ENCODE peak calls at places on chromosome 15, in seven cellular contexts. V is NT2/D1, K is GM12878, E is esophagus squamous epithelium, O is fibroblast of lung, X is GM23248, N is neuronal stem cell. W is an unnamed sample.
A peak's percentile ranks its signal among the peaks of the same experiment; 100 is the strongest.

GRCh38 chr15:39181901-39182300 is 399.0 kb upstream of the THBS1 start:
- DNase-seq in V (no peak), K (no peak), E (no peak), O (peak; percentile 48), X (peak; percentile 52), N (no peak), W (no peak)

GRCh38 chr15:42178056-42178455 is 21.6 kb upstream of the PLA2G4F start:
- DNase-seq in V (no peak), K (no peak), E (no peak), O (no peak), X (no peak), N (no peak), W (no peak)

GRCh38 chr15:29539736-29540135 is 270.1 kb upstream of the NSMCE3 start:
- DNase-seq in V (no peak), K (no peak), E (no peak), O (no peak), X (no peak), N (no peak), W (no peak)

GRCh38 chr15:72423256-72423655 is 25.2 kb downstream of the TMEM202 start:
- DNase-seq in V (no peak), K (no peak), E (no peak), O (no peak), X (no peak), N (no peak), W (no peak)

GRCh38 chr15:25866874-25867273 is 3.7 kb upstream of the ATP10A start:
- DNase-seq in V (no peak), K (no peak), E (no peak), O (no peak), X (no peak), N (no peak), W (no peak)

GRCh38 chr15:68729789-68730201 is 90.9 kb downstream of the ANP32A start:
- DNase-seq in V (no peak), K (no peak), E (no peak), O (peak; percentile 11), X (peak; percentile 49), N (no peak), W (peak; percentile 77)

GRCh38 chr15:38522922-38523321 is 41.7 kb downstream of the RASGRP1 start:
- DNase-seq in V (no peak), K (no peak), E (no peak), O (no peak), X (no peak), N (no peak), W (no peak)

GRCh38 chr15:78365931-78366330 is 25.8 kb downstream of the CRABP1 start:
- DNase-seq in V (no peak), K (no peak), E (no peak), O (no peak), X (peak; percentile 42), N (no peak), W (peak; percentile 52)

GRCh38 chr15:98609144-98609852 is 39.0 kb upstream of the IGF1R start:
- DNase-seq in V (peak; percentile 74), K (no peak), E (no peak), O (peak; percentile 32), X (peak; percentile 57), N (no peak), W (peak; percentile 84)

GRCh38 chr15:58889363-58889762 is 44.1 kb downstream of the SLTM start:
- DNase-seq in V (no peak), K (no peak), E (no peak), O (no peak), X (peak; percentile 35), N (no peak), W (no peak)

GRCh38 chr15:58882243-58882642 is 51.2 kb downstream of the SLTM start:
- DNase-seq in V (no peak), K (no peak), E (no peak), O (no peak), X (no peak), N (no peak), W (no peak)

GRCh38 chr15:58886921-58887320 is 46.6 kb downstream of the SLTM start:
- DNase-seq in V (no peak), K (no peak), E (no peak), O (no peak), X (no peak), N (no peak), W (no peak)
- H3K36me3 ChIP-seq in V (peaks cover 94% of the 10 kb centered on the region), K (peaks cover 13% of the 10 kb centered on the region), E (peaks cover 50% of the 10 kb centered on the region), O (peaks cover 21% of the 10 kb centered on the region), X (peaks cover 91% of the 10 kb centered on the region), N (peaks cover 31% of the 10 kb centered on the region), W (peaks cover 94% of the 10 kb centered on the region)

GRCh38 chr15:22253676-22254408 is 173.5 kb downstream of the OR4M2 start:
- DNase-seq in V (no peak), K (peak; percentile 9), E (no peak), O (no peak), X (no peak), N (no peak), W (no peak)
- H3K9me3 ChIP-seq in V (no peaks in the 10 kb centered on the region), K (no peaks in the 10 kb centered on the region), E (peaks cover 16% of the 10 kb centered on the region), O (peaks cover 7% of the 10 kb centered on the region), X (no peaks in the 10 kb centered on the region), N (no peaks in the 10 kb centered on the region), W (no peaks in the 10 kb centered on the region)

DNA sequence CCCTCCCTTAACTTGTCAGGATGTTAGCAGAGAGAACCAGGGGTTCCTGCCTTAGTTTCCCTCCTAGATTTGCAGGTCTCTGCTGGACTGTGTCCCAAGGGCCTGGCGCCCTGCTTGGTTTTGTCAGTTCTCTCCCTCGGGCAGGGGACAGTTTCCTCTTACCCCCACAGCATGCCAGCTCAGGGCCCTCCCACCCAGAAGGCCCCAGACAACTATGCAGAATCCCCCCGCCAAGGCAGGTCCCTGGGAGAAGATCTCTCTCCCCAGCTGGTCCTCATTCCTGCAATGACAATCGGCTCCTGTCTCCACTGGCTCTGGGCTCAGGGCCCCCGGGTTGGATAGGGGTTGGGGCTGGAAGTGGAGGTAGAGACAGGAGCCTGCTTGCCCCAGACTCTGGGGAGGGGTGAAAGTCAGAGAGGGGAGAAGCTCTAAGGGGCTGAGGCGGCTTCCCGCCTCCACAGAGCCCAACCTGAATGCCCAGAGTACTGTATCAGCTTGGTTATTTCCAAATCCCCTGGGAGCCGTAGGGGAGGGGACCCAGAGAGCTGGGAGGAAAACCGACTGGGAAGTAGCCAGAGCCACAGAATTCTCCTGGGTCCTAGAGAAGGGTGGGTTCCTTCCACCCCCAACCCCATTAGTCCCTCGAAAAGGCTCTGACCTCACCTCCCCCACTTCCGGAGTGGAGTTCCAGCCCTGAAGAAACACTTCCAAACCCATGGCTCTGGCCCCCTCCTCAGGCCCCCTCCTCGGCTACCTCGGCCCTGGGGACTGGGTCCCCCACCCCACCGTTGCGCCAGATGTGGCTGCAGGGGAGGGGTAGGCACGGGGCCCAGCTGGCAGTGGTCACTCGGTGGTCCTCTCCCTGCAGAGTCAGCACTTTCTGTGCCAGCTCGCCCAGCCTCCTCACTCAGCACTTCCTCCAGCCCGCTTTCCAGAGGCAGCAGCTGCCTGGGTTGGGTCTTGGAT is 3.8 kb upstream of the LOXL1 start:
- DNase-seq in V (peak; percentile 68), K (no peak), E (no peak), O (peak; percentile 90), X (peak; percentile 84), N (no peak), W (peak; percentile 92)
- H3K4me3 ChIP-seq in V (no peak overlapping the region), K (no peak overlapping the region), E (no peak overlapping the region), O (peak overlapping the region; percentile 29), X (peak overlapping the region; percentile 54), N (no peak overlapping the region), W (peak overlapping the region; percentile 20)

DNA sequence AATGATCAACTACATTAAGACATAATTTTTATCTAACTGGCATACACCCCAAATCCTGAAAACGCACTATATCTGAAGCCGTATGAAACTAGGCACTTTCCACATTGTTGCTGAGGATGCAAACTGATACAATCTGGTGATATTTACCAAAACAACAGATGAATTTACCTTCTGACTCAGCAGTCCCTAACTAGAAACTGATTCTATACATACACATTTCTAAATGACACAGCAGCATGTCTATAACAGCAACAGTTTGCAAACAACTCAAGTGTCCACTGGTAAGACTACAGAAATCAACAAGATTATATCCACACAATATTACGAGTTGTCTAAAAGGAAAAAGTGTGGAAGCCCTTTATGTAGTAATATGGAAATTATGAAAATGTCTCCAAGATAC is 22.9 kb downstream of the SECISBP2L start:
- DNase-seq in V (no peak), K (no peak), E (no peak), O (no peak), X (no peak), N (no peak), W (no peak)
- H3K36me3 ChIP-seq in V (peaks cover 37% of the 10 kb centered on the region), K (no peaks in the 10 kb centered on the region), E (peaks cover 4% of the 10 kb centered on the region), O (no peaks in the 10 kb centered on the region), X (peaks cover 41% of the 10 kb centered on the region), N (peaks cover 4% of the 10 kb centered on the region), W (peaks cover 7% of the 10 kb centered on the region)

DNA sequence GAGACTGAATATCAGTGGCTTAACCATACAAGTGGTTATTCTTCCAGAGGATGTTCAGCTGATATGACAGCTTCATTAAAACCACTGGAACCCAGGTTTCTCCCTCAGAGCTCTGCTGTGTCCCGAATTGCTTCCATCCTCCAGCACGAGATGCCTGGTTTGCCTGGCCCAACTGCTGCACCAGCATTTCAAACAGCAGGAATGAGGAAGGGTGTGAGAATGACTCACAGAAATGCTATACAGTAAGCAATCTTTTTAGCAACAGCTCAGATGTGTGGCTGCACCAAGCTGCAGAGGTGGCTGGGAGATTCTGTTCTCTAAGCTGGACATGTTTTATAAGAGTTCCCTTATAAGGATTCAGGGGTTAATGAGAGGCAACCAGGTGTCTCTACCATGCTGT is 271.0 kb downstream of the GABRG3 start:
- DNase-seq in V (no peak), K (no peak), E (no peak), O (peak; percentile 17), X (peak; percentile 56), N (no peak), W (no peak)
- H3K9me3 ChIP-seq in V (no peaks in the 10 kb centered on the region), K (no peaks in the 10 kb centered on the region), E (no peaks in the 10 kb centered on the region), O (no peaks in the 10 kb centered on the region), X (no peaks in the 10 kb centered on the region), N (no peaks in the 10 kb centered on the region), W (no peaks in the 10 kb centered on the region)

DNA sequence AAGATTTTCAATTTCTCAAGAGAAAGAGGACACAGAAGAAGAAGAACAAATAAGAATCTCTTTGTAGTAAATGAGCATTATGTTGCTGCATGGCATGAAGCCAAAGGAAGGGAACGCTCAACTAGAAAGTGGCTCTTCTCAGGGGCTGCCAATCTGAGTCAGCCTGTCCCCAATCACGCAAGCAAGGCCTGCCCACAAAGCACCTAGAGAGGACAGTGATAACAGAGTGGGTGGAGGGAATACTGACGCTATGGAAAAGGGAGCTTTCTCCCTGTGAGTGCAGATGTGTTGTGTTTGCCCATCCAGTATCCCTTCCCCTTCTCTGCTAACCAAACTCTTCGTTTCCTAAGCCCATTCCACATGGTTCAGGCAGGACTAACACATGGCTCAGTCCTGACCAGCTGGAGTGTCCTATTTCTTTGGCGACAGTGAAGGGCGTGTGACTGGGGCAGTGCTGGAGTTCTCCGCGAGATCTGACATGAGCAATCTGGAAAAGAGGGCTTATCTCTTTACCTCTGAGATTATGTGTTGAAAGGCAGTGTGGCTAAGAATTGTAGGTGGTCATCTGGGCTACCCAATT is 14.2 kb downstream of the FBN1 start:
- DNase-seq in V (no peak), K (no peak), E (no peak), O (peak; percentile 29), X (peak; percentile 76), N (no peak), W (peak; percentile 44)
- H3K4me3 ChIP-seq in V (no peak overlapping the region), K (no peak overlapping the region), E (no peak overlapping the region), O (no peak overlapping the region), X (peak overlapping the region; percentile 10), N (no peak overlapping the region), W (no peak overlapping the region)

GRCh38 chr15:58639002-58639756 is 110.3 kb downstream of the ADAM10 start:
- DNase-seq in V (no peak), K (no peak), E (no peak), O (no peak), X (no peak), N (no peak), W (no peak)
- H3K36me3 ChIP-seq in V (peaks cover 41% of the 10 kb centered on the region), K (no peaks in the 10 kb centered on the region), E (no peaks in the 10 kb centered on the region), O (peaks cover 3% of the 10 kb centered on the region), X (peaks cover 50% of the 10 kb centered on the region), N (peaks cover 2% of the 10 kb centered on the region), W (peaks cover 35% of the 10 kb centered on the region)

W was measured in MG63.